ENCODE peak calls at places on chromosomes 2 and 18, in nine cellular contexts. O is heart right ventricle; N is thoracic aorta; H is CD8-positive, alpha-beta memory T cell; K is OCI-LY7; T is upper lobe of left lung; F is A549; B is HCT116; Z is breast epithelium. J is an unnamed sample. For H3K4me1 and H3K9me3, the result is how much of the 10 kb centered on the place peaks cover.

GRCh38 chr2:122697415-122697814 is 942.0 kb downstream of the TSN start:
- DNase-seq in F (no peak), K (no peak), H (no peak), O (no peak), N (no peak), Z (no peak), B (no peak), T (no peak), J (no peak)

GRCh38 chr2:68157002-68157401 is 686 bp upstream of the PNO1 start:
- DNase-seq in O (no peak), Z (no peak), N (no peak), H (no peak), T (peak), K (no peak), B (no peak), F (no peak), J (peak)

GRCh38 chr2:85662899-85663683 is 4.9 kb downstream of the SFTPB start:
- DNase-seq in O (peak), T (peak), N (peak), H (no peak), B (peak), K (no peak), F (no peak), Z (no peak), J (no peak)

GRCh38 chr18:76361219-76361618 is 133.8 kb downstream of the ZNF516 start:
- DNase-seq in K (no peak), T (no peak), N (no peak), Z (no peak), B (no peak), F (no peak), H (no peak), O (no peak), J (no peak)

GRCh38 chr2:42196403-42197267 is 27.5 kb downstream of the EML4 start:
- DNase-seq in K (peak), O (peak), N (no peak), F (peak), Z (no peak), B (peak), T (no peak), H (peak), J (peak)

GRCh38 chr2:175030380-175031271 is 25.4 kb upstream of the CHN1 start:
- DNase-seq in N (no peak), B (peak), Z (no peak), T (no peak), F (peak), H (no peak), K (peak), O (no peak), J (peak)

GRCh38 chr2:218781691-218782528 is at the start of gene CYP27A1:
- DNase-seq in N (no peak), H (no peak), B (no peak), T (peak), O (peak), K (no peak), Z (peak), F (no peak), J (peak)

GRCh38 chr2:197273485-197273884 is 37.1 kb downstream of the ANKRD44 start:
- DNase-seq in F (no peak), H (no peak), T (no peak), B (no peak), Z (no peak), N (no peak), O (no peak), K (no peak), J (no peak)

GRCh38 chr18:78514910-78515670 is 464.5 kb upstream of the SALL3 start:
- DNase-seq in H (no peak), N (no peak), O (no peak), Z (no peak), F (no peak), B (no peak), T (no peak), K (no peak), J (no peak)

GRCh38 chr18:38470421-38470820 is 904.8 kb upstream of the CELF4 start:
- DNase-seq in Z (no peak), H (no peak), N (no peak), K (no peak), B (no peak), T (no peak), O (no peak), F (no peak), J (no peak)

GRCh38 chr18:48124857-48125626 is 194.6 kb upstream of the SMAD2 start:
- DNase-seq in B (no peak), T (no peak), O (no peak), F (no peak), H (no peak), K (no peak), Z (no peak), N (no peak), J (no peak)

GRCh38 chr18:49690307-49690706 is 123.0 kb downstream of the ACAA2 start:
- DNase-seq in T (no peak), N (no peak), F (no peak), K (no peak), B (peak), H (no peak), Z (no peak), O (no peak), J (no peak)

GRCh38 chr2:23330214-23330613 is 54.8 kb upstream of the KLHL29 start:
- DNase-seq in K (no peak), T (no peak), O (no peak), Z (no peak), F (peak), H (no peak), B (no peak), N (no peak), J (peak)

GRCh38 chr2:231300020-231300721 is 95.3 kb upstream of the B3GNT7 start:
- DNase-seq in N (no peak), K (no peak), F (no peak), Z (no peak), O (no peak), H (no peak), T (no peak), B (no peak), J (no peak)

GRCh38 chr18:53941601-53942335 is 282.7 kb downstream of the MBD2 start:
- DNase-seq in Z (no peak), H (no peak), B (no peak), N (no peak), T (no peak), O (no peak), K (peak), F (no peak), J (no peak)

GRCh38 chr2:217459675-217460405 is 543.0 kb downstream of the TNS1 start:
- DNase-seq in N (no peak), O (no peak), H (no peak), B (no peak), F (no peak), K (no peak), Z (no peak), T (no peak), J (no peak)

GRCh38 chr2:30218814-30219213 is 12.5 kb upstream of the LBH start:
- DNase-seq in N (no peak), B (peak), H (no peak), Z (no peak), O (no peak), T (no peak), F (no peak), K (no peak), J (peak)

GRCh38 chr2:189115126-189115525 is 64.4 kb downstream of the COL5A2 start:
- DNase-seq in Z (no peak), B (peak), H (no peak), K (no peak), F (no peak), T (no peak), O (no peak), N (no peak), J (no peak)

GRCh38 chr2:68693947-68694346 is 40.7 kb upstream of the ARHGAP25 start:
- DNase-seq in T (no peak), K (no peak), Z (no peak), N (no peak), H (no peak), O (no peak), B (no peak), F (no peak), J (no peak)

GRCh38 chr2:75027886-75028285 is 69.4 kb downstream of the POLE4 start:
- DNase-seq in N (no peak), Z (no peak), B (no peak), O (no peak), F (no peak), T (peak), K (no peak), H (no peak), J (no peak)

GRCh38 chr2:18396328-18396727 is 164.1 kb downstream of the RDH14 start:
- DNase-seq in F (no peak), K (no peak), Z (no peak), O (no peak), T (no peak), H (no peak), B (no peak), N (no peak), J (no peak)

GRCh38 chr2:113124181-113124961 is 3.0 kb upstream of the IL1RN start:
- DNase-seq in Z (no peak), F (no peak), O (peak), T (no peak), H (no peak), B (no peak), K (no peak), N (no peak), J (no peak)

GRCh38 chr2:71100195-71100964 is 29.6 kb downstream of the MCEE start:
- DNase-seq in F (peak), B (peak), T (no peak), N (no peak), O (peak), K (peak), Z (peak), H (peak), J (peak)

GRCh38 chr2:4914551-4914950 is 777.6 kb upstream of the SOX11 start:
- DNase-seq in H (no peak), K (no peak), B (no peak), F (peak), Z (no peak), N (no peak), T (no peak), O (no peak), J (no peak)

GRCh38 chr2:149005471-149006077 is 32.9 kb upstream of the LYPD6B start:
- DNase-seq in F (no peak), T (no peak), O (no peak), K (no peak), H (no peak), Z (no peak), N (no peak), B (no peak), J (no peak)

GRCh38 chr18:37550118-37550875 is 15.3 kb downstream of the CELF4 start:
- DNase-seq in B (no peak), F (no peak), H (no peak), Z (no peak), N (no peak), O (no peak), T (no peak), K (no peak), J (no peak)

GRCh38 chr18:39724652-39725051 is 2159.1 kb upstream of the CELF4 start:
- DNase-seq in H (no peak), B (no peak), F (no peak), N (no peak), K (no peak), Z (no peak), O (no peak), T (no peak), J (no peak)

GRCh38 chr2:146677280-146677679 is 1167.5 kb upstream of the ACVR2A start:
- DNase-seq in B (no peak), T (no peak), O (no peak), H (no peak), F (no peak), Z (no peak), N (no peak), K (no peak), J (peak)

GRCh38 chr2:43127208-43127940 is 99.0 kb downstream of the ZFP36L2 start:
- DNase-seq in N (no peak), T (peak), O (peak), B (peak), H (peak), Z (no peak), F (peak), K (peak), J (peak)

GRCh38 chr2:17791121-17791902 is 24.9 kb upstream of the MSGN1 start:
- DNase-seq in B (no peak), N (no peak), F (no peak), K (no peak), O (no peak), Z (no peak), T (no peak), H (no peak), J (no peak)

GRCh38 chr2:179677148-179677688 is 184.2 kb downstream of the ZNF385B start:
- DNase-seq in O (no peak), K (peak), Z (no peak), T (no peak), B (no peak), F (no peak), H (no peak), N (no peak), J (no peak)

GRCh38 chr2:179675435-179675834 is 186.0 kb downstream of the ZNF385B start:
- DNase-seq in K (no peak), O (no peak), N (no peak), H (no peak), Z (no peak), B (no peak), F (no peak), T (no peak), J (no peak)

GRCh38 chr2:179682756-179683155 is 178.7 kb downstream of the ZNF385B start:
- DNase-seq in T (no peak), F (no peak), K (no peak), H (no peak), O (no peak), N (no peak), B (no peak), Z (no peak), J (no peak)

GRCh38 chr2:179677746-179678505 is 183.5 kb downstream of the ZNF385B start:
- DNase-seq in B (no peak), K (no peak), T (no peak), H (no peak), N (no peak), Z (no peak), O (no peak), F (no peak), J (no peak)
- H3K4me1 ChIP-seq in B (under half), K (under half), T (under half), H (under half), N (under half), Z (under half), O (under half), F (under half), J (under half)

GRCh38 chr2:63283273-63283672 is 232.6 kb downstream of the OTX1 start:
- DNase-seq in Z (no peak), K (no peak), B (no peak), F (no peak), H (no peak), N (no peak), O (no peak), T (no peak), J (no peak)
- H3K9me3 ChIP-seq in Z (half or more), K (under half), B (under half), F (under half), H (under half), N (under half), O (under half), T (under half), J (under half)

DNA sequence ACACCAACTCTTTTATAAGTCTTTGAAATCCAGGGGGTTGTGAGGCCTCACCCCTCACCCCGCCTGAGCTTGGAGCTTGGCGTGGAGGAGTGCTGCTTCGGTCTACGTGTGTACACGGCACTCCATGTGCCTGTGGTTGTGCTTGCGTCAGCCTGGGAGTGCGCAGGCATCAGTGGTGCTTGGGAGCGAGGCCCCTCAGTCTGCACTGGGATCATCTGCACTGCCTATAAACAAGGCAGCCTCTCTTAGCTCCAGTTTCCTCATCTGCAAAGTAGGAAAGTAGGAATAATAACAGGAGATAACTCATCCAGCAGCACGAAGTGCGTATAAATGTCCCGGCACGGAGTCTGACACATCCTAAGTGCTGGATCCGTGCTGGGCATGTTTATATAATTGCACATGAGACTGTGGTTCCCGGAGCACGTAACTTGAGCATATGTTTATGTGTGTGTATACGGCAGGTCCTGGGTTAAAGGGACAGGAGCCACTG is 1.2 kb downstream of the GYPC start:
- DNase-seq in H (peak), F (no peak), N (no peak), O (peak), B (no peak), T (no peak), K (peak), Z (no peak), J (no peak)
- H3K4me3 ChIP-seq in H (peak), F (no peak), N (peak), O (peak), B (no peak), T (peak), K (peak), Z (peak), J (no peak)

GRCh38 chr2:46323671-46324207 is 26.5 kb downstream of the EPAS1 start:
- DNase-seq in O (no peak), F (no peak), N (no peak), T (no peak), B (no peak), H (no peak), Z (no peak), K (no peak), J (no peak)
- H3K4me1 ChIP-seq in O (half or more), F (half or more), N (under half), T (half or more), B (under half), H (under half), Z (under half), K (under half), J (under half)

DNA sequence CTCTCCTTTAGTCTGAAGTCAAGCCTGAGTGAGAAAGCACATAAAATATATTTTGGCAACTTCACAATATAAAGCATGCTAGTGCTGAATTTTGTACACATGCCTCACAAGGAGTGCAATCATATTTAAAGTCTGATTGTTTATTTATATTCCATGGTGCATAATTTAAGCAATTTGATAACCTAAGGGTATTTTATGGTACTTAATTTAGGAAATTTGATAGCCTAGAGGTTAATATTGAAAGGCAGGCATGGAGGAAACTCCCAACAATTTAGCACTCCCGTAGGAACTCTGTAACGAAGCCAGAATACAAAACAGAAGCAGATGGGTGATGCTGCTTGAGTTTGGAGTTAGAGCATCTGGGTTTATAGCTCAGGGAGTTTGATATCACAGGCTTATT is 1199.1 kb upstream of the GYPC start:
- DNase-seq in B (no peak), O (no peak), K (no peak), H (no peak), T (no peak), N (no peak), F (no peak), Z (no peak), J (no peak)
- H3K9me3 ChIP-seq in B (under half), O (under half), K (under half), H (under half), T (under half), N (under half), F (under half), Z (under half), J (under half)

GRCh38 chr2:108841506-108841905 is 54.9 kb downstream of the CCDC138 start:
- DNase-seq in H (no peak), F (no peak), Z (no peak), O (no peak), T (no peak), K (no peak), N (no peak), B (no peak), J (no peak)
- H3K4me3 ChIP-seq in H (no peak), F (no peak), Z (no peak), O (no peak), T (no peak), K (no peak), N (no peak), B (no peak), J (no peak)

J was measured in Caco-2.